ENCODE peak calls at places on chromosomes 13 and 19, in six cellular contexts. S is Peyer's patch, I is SK-N-SH, L is cardiac fibroblast, X is AG04450, U is adrenal gland. J is an unnamed sample.

GRCh38 chr19:3270908-3271307 is 46.4 kb downstream of the CELF5 start:
- DNase-seq in S (no peak), I (peak; percentile 89), L (peak; percentile 62), X (no peak), U (no peak), J (no peak)

GRCh38 chr19:33550741-33551140 is 29.1 kb upstream of the PEPD start:
- DNase-seq in S (no peak), I (no peak), L (no peak), X (no peak), U (no peak), J (peak; percentile 24)

GRCh38 chr19:40141546-40141945 is 49.7 kb upstream of the MAP3K10 start:
- DNase-seq in S (no peak), I (no peak), L (no peak), X (no peak), U (no peak), J (no peak)

GRCh38 chr19:3054265-3054971 is 7.9 kb downstream of the TLE5 start:
- DNase-seq in S (no peak), I (no peak), L (no peak), X (no peak), U (no peak), J (no peak)

GRCh38 chr13:94546071-94546839 is 49.7 kb downstream of the TGDS start:
- DNase-seq in S (no peak), I (no peak), L (no peak), X (no peak), U (no peak), J (no peak)

GRCh38 chr19:48321622-48322591 is 3.4 kb upstream of the EMP3 start:
- DNase-seq in S (peak; percentile 100), I (peak; percentile 99), L (peak; percentile 99), X (peak; percentile 97), U (peak; percentile 99), J (peak; percentile 100)

GRCh38 chr13:65882810-65883209 is 1347.3 kb downstream of the PCDH9 start:
- DNase-seq in S (no peak), I (no peak), L (no peak), X (no peak), U (no peak), J (no peak)

GRCh38 chr13:46982856-46983582 is 86.2 kb upstream of the HTR2A start:
- DNase-seq in S (peak; percentile 73), I (no peak), L (no peak), X (no peak), U (no peak), J (no peak)

GRCh38 chr19:14048439-14049153 is 13.3 kb downstream of the PALM3 start:
- DNase-seq in S (peak; percentile 56), I (peak; percentile 83), L (peak; percentile 46), X (no peak), U (peak; percentile 67), J (peak; percentile 90)

GRCh38 chr13:33617055-33617454 is 200.9 kb upstream of the RFC3 start:
- DNase-seq in S (no peak), I (no peak), L (no peak), X (no peak), U (no peak), J (no peak)

GRCh38 chr19:6925801-6926751 is 38.7 kb downstream of the ADGRE1 start:
- DNase-seq in S (no peak), I (no peak), L (peak; percentile 15), X (no peak), U (no peak), J (no peak)
- H3K4me3 ChIP-seq in S (no peak overlapping the region), I (peak overlapping the region; percentile 49), L (no peak overlapping the region), X (no peak overlapping the region), U (no peak overlapping the region), J (no peak overlapping the region)

GRCh38 chr19:15124572-15125231 is 17.5 kb downstream of the SYDE1 start:
- DNase-seq in S (peak; percentile 20), I (peak; percentile 88), L (no peak), X (no peak), U (no peak), J (no peak)

GRCh38 chr19:15123031-15123890 is 16.1 kb downstream of the SYDE1 start:
- DNase-seq in S (no peak), I (no peak), L (no peak), X (no peak), U (no peak), J (no peak)

GRCh38 chr19:15122331-15123030 is 15.3 kb downstream of the SYDE1 start:
- DNase-seq in S (no peak), I (no peak), L (no peak), X (no peak), U (no peak), J (no peak)

GRCh38 chr19:15125232-15126067 is 18.2 kb downstream of the SYDE1 start:
- DNase-seq in S (peak; percentile 99), I (peak; percentile 99), L (peak; percentile 98), X (peak; percentile 92), U (peak; percentile 99), J (peak; percentile 99)

DNA sequence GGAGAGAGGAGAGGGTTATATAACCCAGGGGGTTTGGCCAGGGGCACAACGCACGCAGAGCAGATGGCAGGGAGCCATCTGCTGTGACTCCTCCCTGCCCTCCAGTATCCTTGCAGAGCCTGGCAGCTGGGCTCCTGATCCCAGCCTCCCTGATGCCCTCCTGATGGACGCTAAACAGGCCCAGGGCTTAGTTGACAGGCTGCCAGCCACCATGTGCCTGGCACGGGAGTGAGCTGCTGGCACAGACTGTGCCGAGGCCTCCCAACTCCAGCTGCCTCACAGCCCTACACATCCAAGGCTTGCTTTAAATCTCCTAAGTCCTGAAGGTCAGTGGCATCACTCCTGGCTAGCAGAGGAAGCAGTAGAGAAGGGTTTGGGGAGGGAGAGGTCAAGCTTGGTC is 16.7 kb downstream of the SYDE1 start:
- DNase-seq in S (no peak), I (peak; percentile 76), L (no peak), X (no peak), U (peak; percentile 92), J (no peak)
- H3K4me3 ChIP-seq in S (no peak overlapping the region), I (peak overlapping the region; percentile 79), L (no peak overlapping the region), X (peak overlapping the region; percentile 89), U (no peak overlapping the region), J (no peak overlapping the region)

DNA sequence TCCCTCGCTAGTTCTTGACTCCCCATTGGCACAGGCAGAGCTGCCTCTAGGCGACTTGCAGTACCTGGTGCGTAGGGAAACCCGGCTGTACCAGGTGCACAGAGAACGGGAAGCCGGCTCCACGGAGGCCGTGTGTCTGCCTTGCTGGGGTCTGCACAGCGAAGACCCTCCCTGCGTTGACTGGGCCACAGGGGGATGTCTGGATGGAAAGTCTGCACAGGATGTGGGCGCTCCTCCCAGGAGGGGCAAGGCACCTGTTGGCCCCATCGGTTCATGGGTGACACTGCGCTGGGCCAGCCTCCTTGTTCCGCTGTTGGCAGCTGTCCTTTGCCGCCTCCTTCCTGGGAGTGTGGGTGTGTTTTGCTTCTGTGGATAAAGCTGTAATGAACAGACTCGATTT is 138.3 kb downstream of the TEX29 start:
- DNase-seq in S (no peak), I (no peak), L (no peak), X (no peak), U (no peak), J (no peak)
- H3K4me3 ChIP-seq in S (no peak overlapping the region), I (no peak overlapping the region), L (no peak overlapping the region), X (no peak overlapping the region), U (no peak overlapping the region), J (no peak overlapping the region)

DNA sequence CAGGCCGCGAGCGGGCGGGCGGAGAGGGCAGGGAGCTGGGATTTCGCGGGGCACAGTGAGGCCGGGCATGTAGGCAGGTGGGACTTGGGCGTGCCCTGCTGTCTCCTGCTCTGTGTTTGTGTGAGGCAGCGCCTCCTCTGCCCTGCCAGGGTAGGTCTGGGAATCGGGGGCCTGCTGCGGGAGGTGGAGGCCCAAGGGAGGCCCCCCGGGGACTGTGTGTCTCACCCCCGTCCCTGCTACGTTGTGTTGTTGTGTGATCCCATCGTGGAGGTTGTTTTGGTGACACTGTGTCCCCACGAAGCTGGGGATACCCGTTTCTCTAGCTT is 957 bp downstream of the FXYD1 start:
- DNase-seq in S (no peak), I (no peak), L (no peak), X (no peak), U (no peak), J (peak; percentile 81)
- H3K4me3 ChIP-seq in S (peak overlapping the region; percentile 24), I (no peak overlapping the region), L (peak overlapping the region; percentile 3), X (no peak overlapping the region), U (no peak overlapping the region), J (peak overlapping the region; percentile 65)

GRCh38 chr13:111533900-111534645 is 213.6 kb downstream of the TEX29 start:
- DNase-seq in S (no peak), I (no peak), L (no peak), X (no peak), U (no peak), J (no peak)
- H3K4me3 ChIP-seq in S (no peak overlapping the region), I (no peak overlapping the region), L (no peak overlapping the region), X (no peak overlapping the region), U (no peak overlapping the region), J (no peak overlapping the region)

J was measured in spleen.